ENCODE peak calls at places on chromosome 7, in five cellular contexts. L, T, O, N and X are unnamed samples.

GRCh38 chr7:78924581-78924980 is 528.9 kb downstream of the MAGI2 start:
- DNase-seq in L (peak; percentile 50), T (peak; percentile 17), O (peak; percentile 1), N (no peak), X (no peak)

GRCh38 chr7:42071372-42072261 is 165.4 kb downstream of the GLI3 start:
- DNase-seq in L (no peak), T (peak; percentile 67), O (peak; percentile 64), N (no peak), X (peak; percentile 32)

GRCh38 chr7:42661312-42661711 is 250.6 kb downstream of the C7orf25 start:
- DNase-seq in L (peak; percentile 82), T (peak; percentile 77), O (peak; percentile 64), N (no peak), X (peak; percentile 19)

GRCh38 chr7:57203161-57203791 is 71.0 kb upstream of the ZNF479 start:
- DNase-seq in L (no peak), T (no peak), O (no peak), N (no peak), X (no peak)

GRCh38 chr7:129227646-129228578 is 3.1 kb downstream of the AHCYL2 start:
- DNase-seq in L (no peak), T (no peak), O (no peak), N (no peak), X (no peak)

GRCh38 chr7:127997226-127997922 is 33.9 kb downstream of the LRRC4 start:
- DNase-seq in L (no peak), T (peak; percentile 21), O (no peak), N (no peak), X (no peak)

GRCh38 chr7:159197066-159197975 is 52.7 kb upstream of the VIPR2 start:
- DNase-seq in L (no peak), T (no peak), O (no peak), N (peak; percentile 80), X (no peak)

GRCh38 chr7:77524732-77525131 is 12.4 kb upstream of the PTPN12 start:
- DNase-seq in L (no peak), T (no peak), O (no peak), N (no peak), X (no peak)

GRCh38 chr7:25665346-25665745 is 437.1 kb upstream of the NPVF start:
- DNase-seq in L (no peak), T (no peak), O (no peak), N (no peak), X (no peak)

GRCh38 chr7:131413711-131414110 is 86.0 kb downstream of the MKLN1 start:
- DNase-seq in L (no peak), T (no peak), O (no peak), N (no peak), X (no peak)

GRCh38 chr7:41045556-41046123 is 657.2 kb downstream of the INHBA start:
- DNase-seq in L (peak; percentile 87), T (no peak), O (no peak), N (no peak), X (no peak)

GRCh38 chr7:141702047-141702567 is at the start of gene DENND11:
- DNase-seq in L (peak; percentile 37), T (peak; percentile 37), O (no peak), N (peak; percentile 29), X (no peak)

GRCh38 chr7:20340839-20341238 is 10.1 kb downstream of the ITGB8 start:
- DNase-seq in L (peak; percentile 93), T (no peak), O (no peak), N (no peak), X (peak; percentile 64)

GRCh38 chr7:85600425-85600824 is 413.6 kb upstream of the SEMA3D start:
- DNase-seq in L (no peak), T (no peak), O (no peak), N (no peak), X (no peak)

GRCh38 chr7:95723583-95724180 is 48.7 kb upstream of the DYNC1I1 start:
- DNase-seq in L (peak; percentile 68), T (peak; percentile 36), O (peak; percentile 15), N (no peak), X (no peak)

GRCh38 chr7:149720372-149721083 is 52.9 kb downstream of the ZNF467 start:
- DNase-seq in L (no peak), T (no peak), O (no peak), N (no peak), X (no peak)

GRCh38 chr7:124881981-124882380 is 47.6 kb downstream of the POT1 start:
- DNase-seq in L (no peak), T (peak; percentile 5), O (peak; percentile 6), N (no peak), X (no peak)

GRCh38 chr7:123675092-123675473 is 19.4 kb downstream of the LMOD2 start:
- DNase-seq in L (no peak), T (peak; percentile 67), O (peak; percentile 61), N (no peak), X (no peak)

GRCh38 chr7:2526659-2527504 is 7.3 kb downstream of the LFNG start:
- DNase-seq in L (no peak), T (no peak), O (no peak), N (no peak), X (no peak)

GRCh38 chr7:30864146-30864545 is 47.5 kb upstream of the AQP1 start:
- DNase-seq in L (no peak), T (no peak), O (no peak), N (no peak), X (no peak)

GRCh38 chr7:77685219-77685618 is 11.0 kb upstream of the RSBN1L start:
- DNase-seq in L (peak; percentile 67), T (no peak), O (peak; percentile 6), N (no peak), X (no peak)

GRCh38 chr7:41130021-41130420 is 572.9 kb downstream of the INHBA start:
- DNase-seq in L (no peak), T (no peak), O (no peak), N (no peak), X (no peak)

GRCh38 chr7:46934198-46934825 is 647.6 kb downstream of the TNS3 start:
- DNase-seq in L (no peak), T (peak; percentile 34), O (peak; percentile 29), N (no peak), X (no peak)

GRCh38 chr7:132882714-132883428 is 199.0 kb downstream of the CHCHD3 start:
- DNase-seq in L (no peak), T (no peak), O (no peak), N (no peak), X (no peak)

GRCh38 chr7:132709971-132710567 is 133.8 kb upstream of the PLXNA4 start:
- DNase-seq in L (peak; percentile 50), T (peak; percentile 12), O (peak; percentile 8), N (no peak), X (no peak)

GRCh38 chr7:85320699-85321476 is 134.0 kb upstream of the SEMA3D start:
- DNase-seq in L (no peak), T (no peak), O (no peak), N (no peak), X (no peak)

GRCh38 chr7:29202651-29203069 is 8.1 kb downstream of the CHN2 start:
- DNase-seq in L (no peak), T (no peak), O (no peak), N (no peak), X (no peak)

GRCh38 chr7:99331002-99331401 is 5.3 kb downstream of the ARPC1A start:
- DNase-seq in L (peak; percentile 37), T (peak; percentile 21), O (no peak), N (no peak), X (no peak)

GRCh38 chr7:155805826-155806095 is 6.5 kb downstream of the SHH start:
- DNase-seq in L (no peak), T (no peak), O (no peak), N (no peak), X (no peak)
- H3K4me1 ChIP-seq in L (peaks cover 13% of the 10 kb centered on the region), T (peaks cover 3% of the 10 kb centered on the region), O (peaks cover 22% of the 10 kb centered on the region), N (no peaks in the 10 kb centered on the region), X (peaks cover 13% of the 10 kb centered on the region)

GRCh38 chr7:50356945-50357268 is 52.4 kb downstream of the IKZF1 start:
- DNase-seq in L (no peak), T (no peak), O (no peak), N (no peak), X (no peak)
- TF ChIP-seq EZH2 in L (no peak), T (no peak), O (no peak), N (no peak), X (no peak)

GRCh38 chr7:249979-250378 is 40.0 kb upstream of the FOXL3 start:
- DNase-seq in L (no peak), T (no peak), O (no peak), N (no peak), X (no peak)

GRCh38 chr7:247166-247565 is 42.8 kb upstream of the FOXL3 start:
- DNase-seq in L (no peak), T (no peak), O (no peak), N (no peak), X (no peak)

GRCh38 chr7:247636-248035 is 42.3 kb upstream of the FOXL3 start:
- DNase-seq in L (no peak), T (no peak), O (no peak), N (no peak), X (no peak)

GRCh38 chr7:250523-250922 is 39.4 kb upstream of the FOXL3 start:
- DNase-seq in L (no peak), T (no peak), O (no peak), N (no peak), X (no peak)

GRCh38 chr7:248732-249435 is 41.1 kb upstream of the FOXL3 start:
- DNase-seq in L (no peak), T (no peak), O (no peak), N (no peak), X (no peak)
- H3K9me3 ChIP-seq in L (no peaks in the 10 kb centered on the region), T (no peaks in the 10 kb centered on the region), O (no peaks in the 10 kb centered on the region), N (no peaks in the 10 kb centered on the region), X (no peaks in the 10 kb centered on the region)

DNA sequence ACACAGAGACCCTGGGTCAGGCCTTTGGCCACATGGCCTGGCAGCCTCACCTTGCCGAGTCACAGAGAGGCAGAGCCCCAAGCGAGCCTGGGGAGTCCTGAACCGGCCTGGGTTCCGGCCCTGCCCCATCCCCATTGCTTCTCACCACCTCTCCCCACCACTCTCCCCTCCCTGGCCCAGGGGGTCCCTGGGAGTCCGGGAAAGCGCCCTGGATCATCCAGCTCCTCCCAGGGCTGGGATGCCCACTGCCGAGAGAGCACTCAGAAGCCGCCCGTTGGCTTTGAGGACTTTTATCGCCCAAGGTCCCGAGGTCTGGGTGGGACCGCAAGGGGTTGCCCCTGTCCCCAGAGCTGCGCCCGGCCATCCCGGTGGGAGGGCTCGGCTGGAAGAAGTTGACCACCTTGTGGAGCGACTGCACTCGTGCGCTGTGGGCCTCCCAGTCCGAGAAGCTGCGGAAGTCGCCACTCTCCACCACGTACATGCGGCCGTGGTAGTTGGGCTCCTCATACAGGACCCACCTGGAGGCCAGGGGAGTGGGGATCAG is 8.1 kb downstream of the CRYGN start:
- DNase-seq in L (no peak), T (no peak), O (no peak), N (no peak), X (no peak)
- H3K4me1 ChIP-seq in L (no peaks in the 10 kb centered on the region), T (peaks cover 12% of the 10 kb centered on the region), O (peaks cover 27% of the 10 kb centered on the region), N (peaks cover 65% of the 10 kb centered on the region), X (peaks cover 8% of the 10 kb centered on the region)

DNA sequence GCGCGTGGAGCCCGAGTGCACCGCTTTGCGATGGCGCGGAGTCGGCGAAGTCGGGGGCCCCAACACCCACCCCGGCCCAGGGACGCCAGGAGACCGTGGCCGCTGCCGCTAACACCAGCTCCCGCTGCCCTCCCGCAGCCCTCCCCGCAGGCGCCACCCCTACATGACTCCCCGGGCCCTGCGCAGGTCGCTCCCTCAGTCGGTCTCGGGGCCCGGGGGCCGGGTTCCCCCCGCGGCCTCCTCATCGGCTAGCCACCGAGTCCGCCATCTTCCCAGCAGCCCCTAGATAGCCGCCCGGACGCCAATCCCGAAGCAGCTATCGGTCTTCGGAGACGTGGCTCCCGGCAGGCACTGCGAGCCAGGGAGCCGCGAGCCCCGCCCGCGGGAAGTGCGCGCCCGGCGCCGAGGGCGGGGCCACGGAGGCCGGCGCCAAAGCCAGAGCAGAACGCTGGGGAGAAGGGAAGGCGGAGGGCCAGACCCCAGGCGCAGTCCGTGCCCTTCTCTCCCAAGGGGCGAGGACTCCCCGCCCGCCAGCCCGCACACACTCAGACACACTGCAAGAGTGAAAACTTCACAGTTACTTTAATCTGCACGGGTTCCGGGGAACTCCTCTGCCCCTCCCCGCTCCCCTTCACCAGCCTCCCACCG is at the start of gene FASTK:
- DNase-seq in L (peak; percentile 94), T (peak; percentile 88), O (peak; percentile 79), N (peak; percentile 91), X (no peak)
- TF ChIP-seq EZH2 in L (no peak), T (no peak), O (no peak), N (no peak), X (no peak)